ENCODE peak calls at places on chromosome 17, in six cellular contexts. D is fibroblast of pulmonary artery, P is PC-3, N is lung, A is AG09309, S is pancreas. F is an unnamed sample.

GRCh38 chr17:35460354-35460851 is 11.8 kb upstream of the SLFN13 start:
- DNase-seq in P (peak; percentile 76), D (no peak), N (peak; percentile 75), A (no peak), S (peak; percentile 81), F (peak; percentile 40)

GRCh38 chr17:66976781-66977201 is 12.3 kb downstream of the CACNG4 start:
- DNase-seq in S (no peak), P (peak; percentile 42), D (no peak), N (no peak), A (no peak), F (no peak)

GRCh38 chr17:35900693-35901487 is 20.7 kb upstream of the CCL5 start:
- DNase-seq in P (no peak), A (no peak), D (peak; percentile 23), N (no peak), S (no peak), F (no peak)

GRCh38 chr17:31654936-31655335 is 204.1 kb downstream of the COPRS start:
- DNase-seq in A (no peak), P (peak; percentile 82), D (no peak), S (no peak), N (no peak), F (no peak)

GRCh38 chr17:34519286-34519685 is 60.1 kb upstream of the TMEM132E start:
- DNase-seq in A (no peak), N (no peak), D (no peak), S (no peak), P (no peak), F (no peak)

GRCh38 chr17:16997514-16998429 is 25.9 kb upstream of the TNFRSF13B start:
- DNase-seq in P (peak; percentile 28), D (no peak), A (no peak), S (no peak), N (no peak), F (no peak)

GRCh38 chr17:72614871-72615626 is 477.4 kb downstream of the SLC39A11 start:
- DNase-seq in D (peak; percentile 47), P (peak; percentile 87), N (no peak), S (peak; percentile 51), A (no peak), F (no peak)

GRCh38 chr17:81039854-81040758 is 5.2 kb downstream of the BAIAP2 start:
- DNase-seq in D (peak; percentile 62), A (no peak), N (no peak), P (peak; percentile 65), S (peak; percentile 33), F (no peak)

GRCh38 chr17:3738562-3739295 is 15.0 kb downstream of the HASPIN start:
- DNase-seq in D (no peak), A (no peak), N (peak; percentile 64), S (peak; percentile 77), P (peak; percentile 43), F (no peak)

GRCh38 chr17:1577186-1577585 is 14.6 kb upstream of the PITPNA start:
- DNase-seq in S (peak; percentile 69), D (peak; percentile 97), P (peak; percentile 77), N (peak; percentile 95), A (peak; percentile 92), F (no peak)

GRCh38 chr17:49361129-49361901 is 735 bp downstream of the ZNF652 start:
- DNase-seq in N (peak; percentile 51), S (no peak), P (peak; percentile 77), D (peak; percentile 25), A (no peak), F (peak; percentile 52)

GRCh38 chr17:50783193-50783660 is 15.9 kb upstream of the ANKRD40CL start:
- DNase-seq in P (peak; percentile 97), A (peak; percentile 42), S (peak; percentile 85), N (peak; percentile 88), D (peak; percentile 91), F (peak; percentile 38)

GRCh38 chr17:49327835-49328784 is 33.9 kb downstream of the ZNF652 start:
- DNase-seq in N (no peak), A (no peak), P (peak; percentile 30), S (no peak), D (no peak), F (no peak)

GRCh38 chr17:44501866-44502265 is 1.3 kb downstream of the GPATCH8 start:
- DNase-seq in D (no peak), P (peak; percentile 39), S (no peak), N (no peak), A (no peak), F (no peak)

GRCh38 chr17:40097087-40097486 is 3.3 kb downstream of the NR1D1 start:
- DNase-seq in N (no peak), D (no peak), P (no peak), A (no peak), S (peak; percentile 60), F (no peak)

GRCh38 chr17:76686538-76687277 is 24.1 kb downstream of the MXRA7 start:
- DNase-seq in N (no peak), P (no peak), A (no peak), D (no peak), S (no peak), F (no peak)

GRCh38 chr17:57288034-57288752 is 31.9 kb downstream of the MSI2 start:
- DNase-seq in D (peak; percentile 26), N (no peak), S (no peak), A (no peak), P (no peak), F (no peak)

GRCh38 chr17:77736207-77736600 is 222.3 kb upstream of the TNRC6C start:
- DNase-seq in S (no peak), N (no peak), D (no peak), P (no peak), A (no peak), F (no peak)

GRCh38 chr17:31428512-31428911 is 37.0 kb downstream of the RAB11FIP4 start:
- DNase-seq in D (no peak), A (no peak), S (no peak), N (no peak), P (no peak), F (no peak)

GRCh38 chr17:15965510-15965909 is 20.6 kb downstream of the ADORA2B start:
- DNase-seq in A (no peak), N (no peak), S (no peak), P (no peak), D (no peak), F (no peak)

DNA sequence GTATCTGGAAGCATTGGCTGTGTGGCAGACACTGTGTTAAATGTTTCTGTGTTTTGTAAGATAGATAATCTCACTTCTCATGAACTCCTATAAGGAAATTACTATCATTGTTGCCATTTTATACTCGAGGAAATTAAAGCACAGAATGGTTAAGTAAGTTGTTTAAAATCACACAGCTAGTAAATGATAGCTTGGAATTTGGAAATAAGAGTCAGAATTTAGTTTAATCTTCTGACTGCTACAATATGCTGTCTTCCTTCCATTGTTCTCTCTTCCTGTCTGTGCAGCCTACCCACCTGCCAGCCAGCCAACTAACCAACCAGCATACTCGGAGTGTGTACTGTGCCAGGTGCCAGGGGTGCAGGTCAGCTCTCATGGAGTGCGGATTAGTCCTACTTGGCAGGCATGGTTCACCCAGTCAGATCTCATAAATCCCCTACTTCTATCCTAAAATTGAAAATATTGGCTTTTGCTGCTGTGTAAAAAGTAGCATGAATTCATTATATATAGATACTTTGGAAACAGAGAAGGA is 79.9 kb upstream of the LGALS9 start:
- DNase-seq in D (no peak), S (peak; percentile 48), P (no peak), N (no peak), A (no peak), F (no peak)
- H3K4me3 ChIP-seq in D (no peak overlapping the region), S (no peak overlapping the region), P (no peak overlapping the region), N (no peak overlapping the region), A (no peak overlapping the region), F (no peak overlapping the region)

GRCh38 chr17:27797390-27798091 is 2.8 kb downstream of the NOS2 start:
- DNase-seq in N (no peak), D (no peak), P (no peak), A (no peak), S (no peak), F (no peak)
- TF ChIP-seq CTCF in N (no peak), D (no peak), P (peak; percentile 15), A (no peak), S (no peak), F (peak; percentile 23)

GRCh38 chr17:61542027-61542426 is 49.0 kb downstream of the NACA2 start:
- DNase-seq in A (no peak), S (no peak), P (no peak), D (no peak), N (no peak), F (no peak)

GRCh38 chr17:61540870-61541269 is 50.1 kb downstream of the NACA2 start:
- DNase-seq in D (no peak), P (no peak), S (no peak), A (no peak), N (no peak), F (no peak)

GRCh38 chr17:61537264-61537771 is 53.7 kb downstream of the NACA2 start:
- DNase-seq in S (no peak), N (no peak), A (no peak), D (no peak), P (no peak), F (no peak)

GRCh38 chr17:61536417-61536955 is 54.5 kb downstream of the NACA2 start:
- DNase-seq in A (no peak), P (no peak), S (no peak), D (peak; percentile 1), N (no peak), F (no peak)

GRCh38 chr17:61538480-61538879 is 52.5 kb downstream of the NACA2 start:
- DNase-seq in S (no peak), A (no peak), N (no peak), D (no peak), P (no peak), F (no peak)
- H3K4me3 ChIP-seq in S (no peak overlapping the region), A (no peak overlapping the region), N (no peak overlapping the region), D (no peak overlapping the region), P (no peak overlapping the region), F (no peak overlapping the region)

GRCh38 chr17:65097110-65097509 is 40.1 kb upstream of the RGS9 start:
- DNase-seq in D (no peak), S (no peak), N (no peak), A (no peak), P (no peak), F (no peak)
- TF ChIP-seq CTCF in D (no peak), S (no peak), N (no peak), A (no peak), P (no peak), F (no peak)

DNA sequence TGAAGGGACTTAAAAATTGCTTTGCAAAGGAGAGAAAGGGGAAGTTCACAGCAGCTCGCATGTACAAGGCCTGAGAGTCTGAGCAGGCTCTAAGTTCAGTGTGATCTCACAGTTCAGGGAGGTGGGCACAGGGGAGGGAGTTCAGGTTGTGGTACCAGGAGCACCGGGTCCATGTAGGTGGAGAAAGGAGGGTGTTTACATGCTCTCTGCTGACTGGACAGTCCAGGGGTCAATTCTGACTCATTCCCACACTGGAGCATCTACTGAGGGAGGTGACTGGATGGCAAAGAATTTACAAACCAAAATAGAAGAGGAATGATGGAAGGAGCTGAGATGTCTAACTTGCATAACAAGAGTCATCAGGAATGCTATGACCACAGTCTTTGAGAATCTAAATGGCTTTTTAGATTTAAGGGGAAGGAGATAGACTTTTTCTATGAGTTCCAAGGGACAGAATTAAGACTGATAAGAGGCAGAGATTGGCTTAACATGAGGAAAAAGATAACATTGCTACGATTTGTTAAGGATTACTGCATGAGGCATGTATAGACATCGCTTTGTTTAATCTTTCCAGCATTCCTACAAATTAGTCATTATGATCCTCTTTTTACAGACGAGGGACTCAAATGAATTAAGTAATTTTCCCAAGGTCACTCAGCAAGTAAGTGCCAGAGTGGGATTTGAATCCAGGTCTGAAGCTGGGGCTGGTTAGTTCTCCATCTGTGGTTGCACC is 29.9 kb downstream of the MIS12 start:
- DNase-seq in A (peak; percentile 90), D (peak; percentile 92), N (no peak), S (no peak), P (peak; percentile 87), F (no peak)
- H3K4me3 ChIP-seq in A (no peak overlapping the region), D (no peak overlapping the region), N (no peak overlapping the region), S (no peak overlapping the region), P (no peak overlapping the region), F (no peak overlapping the region)

GRCh38 chr17:60421273-60422161 is 772 bp upstream of the CHCT1 start:
- DNase-seq in S (peak; percentile 70), P (no peak), A (no peak), D (peak; percentile 59), N (peak; percentile 67), F (no peak)
- TF ChIP-seq CTCF in S (peak; percentile 82), P (peak; percentile 57), A (peak; percentile 91), D (peak; percentile 75), N (no peak), F (peak; percentile 81)

F was measured in GM12864.